ENCODE peak calls at places on chromosomes 11 and 22, in six cellular contexts. One of them, this sample, is unnamed.

GRCh38 chr11:113045146-113045545 is 83.9 kb downstream of the NCAM1 start:
- DNase-seq in kidney epithelial cell: no peak
- DNase-seq in PC-3: no peak
- DNase-seq in A673: peak; percentile 35
- DNase-seq in GM12865: no peak
- DNase-seq in upper lobe of right lung: no peak
- DNase-seq in this sample: no peak

GRCh38 chr22:38853149-38853548 is 9.3 kb upstream of the NPTXR start:
- DNase-seq in kidney epithelial cell: no peak
- DNase-seq in PC-3: no peak
- DNase-seq in A673: no peak
- DNase-seq in GM12865: no peak
- DNase-seq in upper lobe of right lung: no peak
- DNase-seq in this sample: no peak

GRCh38 chr11:44351006-44351660 is 41.2 kb upstream of the ALX4 start:
- DNase-seq in kidney epithelial cell: no peak
- DNase-seq in PC-3: no peak
- DNase-seq in A673: no peak
- DNase-seq in GM12865: peak; percentile 55
- DNase-seq in upper lobe of right lung: peak; percentile 41
- DNase-seq in this sample: peak; percentile 36

GRCh38 chr11:8102296-8102915 is 21.4 kb downstream of the TUB start:
- DNase-seq in kidney epithelial cell: no peak
- DNase-seq in PC-3: no peak
- DNase-seq in A673: no peak
- DNase-seq in GM12865: no peak
- DNase-seq in upper lobe of right lung: no peak
- DNase-seq in this sample: no peak

GRCh38 chr22:39534092-39534506 is 1.6 kb upstream of the RPS19BP1 start:
- DNase-seq in kidney epithelial cell: no peak
- DNase-seq in PC-3: no peak
- DNase-seq in A673: no peak
- DNase-seq in GM12865: peak; percentile 11
- DNase-seq in upper lobe of right lung: no peak
- DNase-seq in this sample: no peak

GRCh38 chr11:115267871-115268270 is 236.3 kb downstream of the CADM1 start:
- DNase-seq in kidney epithelial cell: no peak
- DNase-seq in PC-3: no peak
- DNase-seq in A673: no peak
- DNase-seq in GM12865: peak; percentile 2
- DNase-seq in upper lobe of right lung: no peak
- DNase-seq in this sample: no peak

GRCh38 chr11:126661051-126661450 is 305.6 kb downstream of the ST3GAL4 start:
- DNase-seq in kidney epithelial cell: no peak
- DNase-seq in PC-3: no peak
- DNase-seq in A673: no peak
- DNase-seq in GM12865: no peak
- DNase-seq in upper lobe of right lung: no peak
- DNase-seq in this sample: no peak

GRCh38 chr22:49015459-49015858 is 812.2 kb downstream of the BRD1 start:
- DNase-seq in kidney epithelial cell: no peak
- DNase-seq in PC-3: no peak
- DNase-seq in A673: no peak
- DNase-seq in GM12865: no peak
- DNase-seq in upper lobe of right lung: peak; percentile 47
- DNase-seq in this sample: no peak

GRCh38 chr11:12143461-12144258 is 33.3 kb downstream of the MICAL2 start:
- DNase-seq in kidney epithelial cell: no peak
- DNase-seq in PC-3: no peak
- DNase-seq in A673: no peak
- DNase-seq in GM12865: no peak
- DNase-seq in upper lobe of right lung: peak; percentile 11
- DNase-seq in this sample: no peak

GRCh38 chr11:91904792-91905785 is 319.5 kb upstream of the FAT3 start:
- DNase-seq in kidney epithelial cell: no peak
- DNase-seq in PC-3: no peak
- DNase-seq in A673: no peak
- DNase-seq in GM12865: no peak
- DNase-seq in upper lobe of right lung: no peak
- DNase-seq in this sample: no peak

GRCh38 chr11:33657757-33658156 is 42.9 kb downstream of the C11orf91 start:
- DNase-seq in kidney epithelial cell: no peak
- DNase-seq in PC-3: no peak
- DNase-seq in A673: peak; percentile 49
- DNase-seq in GM12865: no peak
- DNase-seq in upper lobe of right lung: no peak
- DNase-seq in this sample: no peak

GRCh38 chr11:68784653-68785052 is 33.3 kb upstream of the TESMIN start:
- DNase-seq in kidney epithelial cell: no peak
- DNase-seq in PC-3: no peak
- DNase-seq in A673: no peak
- DNase-seq in GM12865: no peak
- DNase-seq in upper lobe of right lung: no peak
- DNase-seq in this sample: no peak

GRCh38 chr11:112366777-112367176 is 106.1 kb upstream of the PLET1 start:
- DNase-seq in kidney epithelial cell: no peak
- DNase-seq in PC-3: peak; percentile 12
- DNase-seq in A673: no peak
- DNase-seq in GM12865: no peak
- DNase-seq in upper lobe of right lung: no peak
- DNase-seq in this sample: no peak

GRCh38 chr11:8839957-8840945 is 70.7 kb upstream of the AKIP1 start:
- DNase-seq in kidney epithelial cell: no peak
- DNase-seq in PC-3: peak; percentile 27
- DNase-seq in A673: no peak
- DNase-seq in GM12865: no peak
- DNase-seq in upper lobe of right lung: no peak
- DNase-seq in this sample: no peak

GRCh38 chr11:67562951-67563350 is 20.7 kb upstream of the GSTP1 start:
- DNase-seq in kidney epithelial cell: no peak
- DNase-seq in PC-3: no peak
- DNase-seq in A673: no peak
- DNase-seq in GM12865: no peak
- DNase-seq in upper lobe of right lung: no peak
- DNase-seq in this sample: no peak

DNA sequence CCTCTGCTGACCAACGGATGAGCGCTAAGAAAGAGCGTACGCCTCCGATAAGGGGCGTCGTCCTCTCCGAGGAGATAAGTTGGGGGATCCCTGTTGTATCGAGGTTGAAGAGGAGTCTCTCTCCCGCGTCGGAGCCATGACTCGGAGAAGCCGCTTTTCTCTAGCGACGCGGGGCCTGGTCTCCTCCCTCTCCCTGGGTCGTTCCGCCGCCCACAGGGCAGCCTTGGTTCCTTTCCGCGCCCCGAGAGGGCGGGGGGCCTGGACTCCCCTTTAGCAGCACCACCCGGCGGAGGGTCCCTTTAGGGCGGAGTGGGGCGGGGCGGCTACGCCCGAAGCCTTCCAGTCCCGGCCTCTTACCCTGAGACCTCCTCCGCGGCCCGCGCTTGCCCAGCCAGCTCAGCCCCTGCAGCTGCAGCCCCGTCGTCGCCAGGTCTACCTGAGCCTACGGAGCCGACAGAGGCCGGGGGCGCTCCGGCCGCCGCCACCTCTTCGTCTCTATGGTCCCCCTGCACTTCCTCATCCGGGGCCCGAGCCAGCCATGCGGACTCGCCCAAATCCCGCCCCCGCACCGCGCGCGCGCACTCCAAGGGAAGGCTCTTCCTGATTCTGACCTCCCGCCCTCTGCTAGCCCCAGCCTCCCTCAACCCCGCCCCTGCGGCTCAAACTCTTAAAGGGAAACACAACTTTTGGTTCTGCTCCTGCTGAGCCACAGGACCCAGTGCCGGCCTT is at the start of gene PRR14L:
- DNase-seq in kidney epithelial cell: peak; percentile 81
- DNase-seq in PC-3: peak; percentile 90
- DNase-seq in A673: peak; percentile 97
- DNase-seq in GM12865: peak; percentile 99
- DNase-seq in upper lobe of right lung: peak; percentile 100
- DNase-seq in this sample: peak; percentile 89
- TF ChIP-seq CTCF in kidney epithelial cell: peak; percentile 1
- TF ChIP-seq CTCF in PC-3: no peak
- TF ChIP-seq CTCF in A673: no peak
- TF ChIP-seq CTCF in GM12865: peak; percentile 8
- TF ChIP-seq CTCF in upper lobe of right lung: no peak
- TF ChIP-seq CTCF in this sample: no peak

DNA sequence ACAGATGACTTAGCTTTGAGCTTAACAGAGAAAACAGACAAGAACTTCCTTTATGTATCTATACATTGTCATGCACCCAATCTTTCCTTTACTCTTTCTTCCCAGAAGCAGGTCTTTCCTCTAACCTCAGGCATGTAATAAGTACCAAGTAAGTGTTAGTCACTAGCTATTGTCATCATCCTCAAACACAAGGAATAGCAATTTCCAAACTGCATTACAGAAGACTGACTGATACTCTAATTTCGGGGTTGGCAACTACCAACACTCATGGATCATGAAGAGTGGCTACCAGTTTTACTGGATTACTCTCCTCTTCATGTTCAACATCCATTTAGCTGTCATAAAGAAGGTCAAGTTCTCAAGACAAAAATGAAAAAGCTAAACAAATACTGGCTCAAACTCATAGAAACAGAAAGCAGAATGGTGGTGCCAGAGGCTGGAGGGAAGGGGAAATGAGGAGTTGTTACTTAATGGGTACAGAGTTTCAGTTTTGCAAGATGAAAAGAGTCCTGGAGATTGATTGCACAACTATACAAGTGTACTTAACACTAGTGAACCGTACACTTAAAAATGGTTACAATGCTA is 111.6 kb downstream of the SIK3 start:
- DNase-seq in kidney epithelial cell: peak; percentile 49
- DNase-seq in PC-3: peak; percentile 97
- DNase-seq in A673: no peak
- DNase-seq in GM12865: peak; percentile 73
- DNase-seq in upper lobe of right lung: no peak
- DNase-seq in this sample: peak; percentile 30
- H3K4me3 ChIP-seq in kidney epithelial cell: no peak overlapping the region
- H3K4me3 ChIP-seq in PC-3: peak overlapping the region; percentile 34
- H3K4me3 ChIP-seq in A673: no peak overlapping the region
- H3K4me3 ChIP-seq in GM12865: peak overlapping the region; percentile 27
- H3K4me3 ChIP-seq in upper lobe of right lung: peak overlapping the region; percentile 17
- H3K4me3 ChIP-seq in this sample: no peak overlapping the region

GRCh38 chr22:22377335-22377734 is 131.2 kb downstream of the ZNF280B start:
- DNase-seq in kidney epithelial cell: no peak
- DNase-seq in PC-3: no peak
- DNase-seq in A673: no peak
- DNase-seq in GM12865: no peak
- DNase-seq in upper lobe of right lung: no peak
- DNase-seq in this sample: no peak

GRCh38 chr22:22384267-22384666 is 124.3 kb downstream of the ZNF280B start:
- DNase-seq in kidney epithelial cell: no peak
- DNase-seq in PC-3: no peak
- DNase-seq in A673: no peak
- DNase-seq in GM12865: no peak
- DNase-seq in upper lobe of right lung: no peak
- DNase-seq in this sample: no peak

GRCh38 chr22:22376352-22376706 is 131.7 kb downstream of the VPREB1 start:
- DNase-seq in kidney epithelial cell: no peak
- DNase-seq in PC-3: no peak
- DNase-seq in A673: no peak
- DNase-seq in GM12865: no peak
- DNase-seq in upper lobe of right lung: no peak
- DNase-seq in this sample: no peak

GRCh38 chr22:22378446-22379415 is 129.8 kb downstream of the ZNF280B start:
- DNase-seq in kidney epithelial cell: no peak
- DNase-seq in PC-3: no peak
- DNase-seq in A673: no peak
- DNase-seq in GM12865: no peak
- DNase-seq in upper lobe of right lung: no peak
- DNase-seq in this sample: no peak

DNA sequence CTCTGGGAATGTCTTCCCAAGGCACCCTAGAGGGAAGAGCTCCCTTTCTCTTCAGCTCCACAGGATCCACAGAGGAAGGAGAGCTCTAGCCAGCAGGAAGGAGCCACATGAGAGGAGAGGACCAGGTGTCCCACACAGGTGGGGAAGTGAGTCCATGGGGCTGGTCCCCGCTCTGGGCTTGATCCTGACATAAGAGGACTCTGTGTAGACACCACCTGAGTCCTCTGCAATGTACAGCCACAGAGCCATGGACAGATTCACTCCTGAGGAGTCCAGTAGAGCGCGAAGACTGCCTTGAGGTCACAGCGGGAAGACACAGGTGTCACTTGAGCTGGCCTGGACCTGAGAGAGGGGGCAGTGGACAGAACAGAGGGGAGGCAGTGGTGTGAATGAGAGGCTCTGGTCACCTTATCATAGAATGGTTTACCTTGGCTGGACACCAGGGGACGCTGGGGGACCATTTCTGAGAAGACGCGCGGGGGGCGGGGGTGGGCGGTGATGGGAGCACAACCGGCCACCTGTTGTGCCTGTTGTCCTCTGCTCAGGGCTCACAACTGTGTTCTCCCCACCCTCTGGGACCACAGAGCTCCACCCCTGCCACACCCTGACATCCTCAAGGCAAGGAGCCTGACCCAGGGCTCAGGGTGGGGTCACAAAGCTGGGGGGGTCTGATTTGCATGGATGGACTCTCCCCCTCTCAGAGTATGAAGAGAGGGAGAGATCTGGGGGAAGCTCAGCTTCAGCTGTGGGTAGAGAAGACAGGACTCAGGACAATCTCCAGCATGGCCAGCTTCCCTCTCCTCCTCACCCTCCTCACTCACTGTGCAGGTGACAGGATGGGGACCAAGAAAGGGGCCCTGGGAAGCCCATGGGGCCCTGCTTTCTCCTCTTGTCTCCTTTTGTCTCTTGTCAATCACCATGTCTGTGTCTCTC is 128.2 kb downstream of the ZNF280B start:
- DNase-seq in kidney epithelial cell: no peak
- DNase-seq in PC-3: peak; percentile 10
- DNase-seq in A673: peak; percentile 12
- DNase-seq in GM12865: peak; percentile 35
- DNase-seq in upper lobe of right lung: no peak
- DNase-seq in this sample: no peak
- TF ChIP-seq CTCF in kidney epithelial cell: no peak
- TF ChIP-seq CTCF in PC-3: no peak
- TF ChIP-seq CTCF in A673: peak; percentile 37
- TF ChIP-seq CTCF in GM12865: peak; percentile 19
- TF ChIP-seq CTCF in upper lobe of right lung: no peak
- TF ChIP-seq CTCF in this sample: peak; percentile 42

DNA sequence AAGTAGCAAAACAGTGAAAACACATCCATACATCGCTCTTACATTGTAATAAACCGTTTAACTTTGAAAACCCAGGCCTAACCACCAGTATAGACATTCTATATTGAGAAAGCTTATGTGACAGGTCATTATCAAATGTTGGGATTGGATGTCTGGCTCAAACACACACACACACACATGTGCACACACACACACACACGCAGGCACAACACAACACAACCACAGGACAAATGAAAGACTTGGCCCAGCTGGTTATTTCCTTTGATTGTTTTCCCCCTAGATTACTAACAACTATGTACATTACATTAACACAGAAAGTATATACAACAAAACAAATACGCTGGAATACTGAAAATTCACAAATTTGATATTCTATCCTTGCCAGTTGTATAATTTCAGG is 119.7 kb downstream of the APOL5 start:
- DNase-seq in kidney epithelial cell: no peak
- DNase-seq in PC-3: no peak
- DNase-seq in A673: no peak
- DNase-seq in GM12865: no peak
- DNase-seq in upper lobe of right lung: no peak
- DNase-seq in this sample: no peak
- H3K4me3 ChIP-seq in kidney epithelial cell: peak overlapping the region; percentile 1
- H3K4me3 ChIP-seq in PC-3: peak overlapping the region; percentile 83
- H3K4me3 ChIP-seq in A673: peak overlapping the region; percentile 60
- H3K4me3 ChIP-seq in GM12865: no peak overlapping the region
- H3K4me3 ChIP-seq in upper lobe of right lung: no peak overlapping the region
- H3K4me3 ChIP-seq in this sample: no peak overlapping the region

This sample was measured in GM12864.